ENCODE peak calls at places on chromosomes 2 and 18, in four cellular contexts. One of them, this sample, is unnamed.

GRCh38 chr2:159903404-159904126 is 105.6 kb upstream of the CD302 start:
- DNase-seq in HT-29: peak; percentile 49
- DNase-seq in PC-3: no peak
- DNase-seq in dorsolateral prefrontal cortex: no peak
- DNase-seq in this sample: peak; percentile 80

GRCh38 chr2:127072380-127072779 is 34.6 kb downstream of the BIN1 start:
- DNase-seq in HT-29: no peak
- DNase-seq in PC-3: no peak
- DNase-seq in dorsolateral prefrontal cortex: no peak
- DNase-seq in this sample: no peak

GRCh38 chr2:220966636-220967035 is 605.5 kb downstream of the EPHA4 start:
- DNase-seq in HT-29: no peak
- DNase-seq in PC-3: peak; percentile 78
- DNase-seq in dorsolateral prefrontal cortex: no peak
- DNase-seq in this sample: no peak

GRCh38 chr2:232893834-232894233 is 23.8 kb downstream of the SNORC start:
- DNase-seq in HT-29: no peak
- DNase-seq in PC-3: no peak
- DNase-seq in dorsolateral prefrontal cortex: peak; percentile 17
- DNase-seq in this sample: no peak

GRCh38 chr18:13259701-13260100 is 41.1 kb downstream of the LDLRAD4 start:
- DNase-seq in HT-29: no peak
- DNase-seq in PC-3: no peak
- DNase-seq in dorsolateral prefrontal cortex: no peak
- DNase-seq in this sample: no peak

GRCh38 chr2:200376422-200377142 is 70.1 kb downstream of the SPATS2L start:
- DNase-seq in HT-29: peak; percentile 81
- DNase-seq in PC-3: peak; percentile 42
- DNase-seq in dorsolateral prefrontal cortex: no peak
- DNase-seq in this sample: peak; percentile 56

GRCh38 chr2:177244244-177244771 is 20.2 kb downstream of the NFE2L2 start:
- DNase-seq in HT-29: no peak
- DNase-seq in PC-3: no peak
- DNase-seq in dorsolateral prefrontal cortex: no peak
- DNase-seq in this sample: no peak

GRCh38 chr2:134912406-134912805 is 6.2 kb upstream of the CCNT2 start:
- DNase-seq in HT-29: no peak
- DNase-seq in PC-3: peak; percentile 86
- DNase-seq in dorsolateral prefrontal cortex: no peak
- DNase-seq in this sample: no peak

This sample was measured in activated naive CD4-positive, alpha-beta T cell treated with anti-CD3 and anti-CD28 coated beads, Interleukin-2, amount 10 ng/mL, durations not matched to agents 7 days and 5 days.